ENCODE peak calls at places on chromosomes 16 and 17, in seven cellular contexts. X is sigmoid colon; V is midbrain; S is astrocyte; I is substantia nigra; T is CD4-positive, alpha-beta T cell; W is stimulated activated naive CD8-positive, alpha-beta T cell treated with anti-CD3 and anti-CD28 coated beads, Interleukin-15, amount 100 ng/mL, for 72 hours. Q is an unnamed sample.

GRCh38 chr16:66366433-66367299 is at the start of gene CDH5:
- DNase-seq in X (peak; percentile 87), V (no peak), S (peak; percentile 19), I (no peak), T (no peak), W (no peak), Q (no peak)

GRCh38 chr16:77236063-77236511 is 36.9 kb downstream of the SYCE1L start:
- DNase-seq in X (peak; percentile 91), V (peak; percentile 92), S (peak; percentile 39), I (peak; percentile 76), T (peak; percentile 84), W (peak; percentile 83), Q (peak; percentile 82)

GRCh38 chr17:40168262-40168832 is 8.9 kb upstream of the RAPGEFL1 start:
- DNase-seq in X (peak; percentile 71), V (peak; percentile 59), S (peak; percentile 62), I (peak; percentile 2), T (no peak), W (peak; percentile 30), Q (peak; percentile 58)

GRCh38 chr17:4543557-4544026 is 11.6 kb downstream of the MYBBP1A start:
- DNase-seq in X (peak; percentile 54), V (no peak), S (no peak), I (no peak), T (no peak), W (no peak), Q (peak; percentile 72)

GRCh38 chr16:58011652-58012051 is 10.4 kb downstream of the USB1 start:
- DNase-seq in X (no peak), V (no peak), S (peak; percentile 74), I (no peak), T (no peak), W (no peak), Q (no peak)

GRCh38 chr16:86994651-86995171 is 322.5 kb downstream of the C16orf95 start:
- DNase-seq in X (peak; percentile 45), V (no peak), S (peak; percentile 99), I (no peak), T (no peak), W (no peak), Q (no peak)

GRCh38 chr16:75043175-75043937 is 44.5 kb downstream of the ZNRF1 start:
- DNase-seq in X (no peak), V (no peak), S (peak; percentile 49), I (no peak), T (no peak), W (no peak), Q (no peak)

GRCh38 chr17:49753959-49754391 is 10.0 kb downstream of the FAM117A start:
- DNase-seq in X (no peak), V (no peak), S (no peak), I (no peak), T (no peak), W (no peak), Q (no peak)

GRCh38 chr16:68866933-68867332 is 23.6 kb downstream of the TANGO6 start:
- DNase-seq in X (no peak), V (no peak), S (no peak), I (no peak), T (no peak), W (no peak), Q (no peak)